ENCODE peak calls at places on chromosomes 11 and 22, in five cellular contexts. F is mesenchymal stem cell, H is H9, Y is mesendoderm, W is neuronal stem cell. R is an unnamed sample.

GRCh38 chr11:44578279-44578678 is 12.8 kb downstream of the CD82 start:
- DNase-seq in F (no peak), W (no peak), Y (no peak), H (no peak), R (no peak)

GRCh38 chr22:17706947-17707346 is 67.3 kb downstream of the BID start:
- DNase-seq in F (no peak), W (no peak), H (no peak), Y (no peak), R (no peak)

GRCh38 chr22:20239063-20239950 is 28.8 kb downstream of the RTN4R start:
- DNase-seq in F (no peak), Y (no peak), W (no peak), H (no peak), R (peak; percentile 17)

GRCh38 chr11:15557831-15558230 is 443.1 kb downstream of the INSC start:
- DNase-seq in Y (no peak), F (no peak), H (no peak), W (no peak), R (no peak)

GRCh38 chr11:94809251-94809650 is 41.1 kb downstream of the AMOTL1 start:
- DNase-seq in W (no peak), Y (peak; percentile 76), F (peak; percentile 89), H (no peak), R (peak; percentile 63)

GRCh38 chr22:32322986-32323385 is 34.7 kb upstream of the RFPL3 start:
- DNase-seq in H (peak; percentile 19), F (no peak), W (no peak), Y (no peak), R (no peak)

GRCh38 chr22:23395476-23396361 is 184.4 kb downstream of the IGLL1 start:
- DNase-seq in W (no peak), Y (no peak), H (no peak), F (no peak), R (no peak)

GRCh38 chr11:68039526-68040086 is 781 bp downstream of the TCIRG1 start:
- DNase-seq in F (no peak), Y (no peak), W (no peak), H (no peak), R (no peak)

GRCh38 chr11:78630561-78631303 is 56.1 kb upstream of the NARS2 start:
- DNase-seq in W (no peak), H (no peak), Y (no peak), F (no peak), R (no peak)

GRCh38 chr11:118929496-118930151 is 3.9 kb upstream of the BCL9L start:
- DNase-seq in H (peak; percentile 93), F (peak; percentile 95), Y (peak; percentile 98), W (peak; percentile 89), R (peak; percentile 77)

GRCh38 chr11:47328449-47329390 is 23.8 kb downstream of the MYBPC3 start:
- DNase-seq in W (no peak), H (no peak), Y (no peak), F (no peak), R (no peak)

GRCh38 chr22:46122511-46122971 is 27.8 kb upstream of the PPARA start:
- DNase-seq in H (peak; percentile 72), W (peak; percentile 65), Y (peak; percentile 51), F (peak; percentile 65), R (peak; percentile 46)

GRCh38 chr11:19080579-19080993 is 20.1 kb upstream of the MRGPRX2 start:
- DNase-seq in W (no peak), H (no peak), Y (no peak), F (peak; percentile 85), R (peak; percentile 26)

GRCh38 chr22:31347251-31348008 is 1.3 kb upstream of the PATZ1 start:
- DNase-seq in Y (peak; percentile 85), F (peak; percentile 89), W (peak; percentile 58), H (peak; percentile 77), R (peak; percentile 62)

GRCh38 chr11:45163956-45164575 is 17.6 kb downstream of the PRDM11 start:
- DNase-seq in F (no peak), W (no peak), H (no peak), Y (no peak), R (peak; percentile 15)

GRCh38 chr22:20989323-20990138 is 7.4 kb downstream of the LZTR1 start:
- DNase-seq in W (no peak), Y (no peak), H (no peak), F (no peak), R (peak; percentile 33)

GRCh38 chr11:11624926-11625325 is 3.1 kb upstream of the GALNT18 start:
- DNase-seq in H (no peak), F (no peak), W (no peak), Y (peak; percentile 75), R (no peak)

GRCh38 chr11:27444801-27445215 is 27.8 kb downstream of the LGR4 start:
- DNase-seq in H (peak; percentile 89), Y (peak; percentile 73), W (peak; percentile 81), F (no peak), R (no peak)

GRCh38 chr11:326842-327580 is 6.4 kb upstream of the IFITM3 start:
- DNase-seq in Y (no peak), H (no peak), W (no peak), F (peak; percentile 51), R (peak; percentile 42)

GRCh38 chr11:74670171-74670570 is 61.1 kb downstream of the CHRDL2 start:
- DNase-seq in F (no peak), W (no peak), Y (no peak), H (no peak), R (no peak)

GRCh38 chr11:1736447-1736992 is 13.9 kb downstream of the IFITM10 start:
- DNase-seq in F (no peak), H (no peak), Y (no peak), W (no peak), R (no peak)

GRCh38 chr11:101176381-101176780 is 46.8 kb upstream of the PGR start:
- DNase-seq in F (no peak), H (no peak), Y (no peak), W (no peak), R (no peak)

GRCh38 chr22:36419177-36419911 is 31.6 kb upstream of the MYH9 start:
- DNase-seq in W (no peak), Y (peak; percentile 61), H (no peak), F (peak; percentile 95), R (peak; percentile 96)

GRCh38 chr11:33040862-33041453 is 1.6 kb downstream of the TCP11L1 start:
- DNase-seq in Y (peak; percentile 64), F (no peak), W (no peak), H (no peak), R (no peak)

GRCh38 chr11:90525962-90526361 is 303.1 kb upstream of the CHORDC1 start:
- DNase-seq in Y (peak; percentile 14), F (no peak), H (no peak), W (no peak), R (no peak)

GRCh38 chr11:36210529-36210928 is 78.7 kb downstream of the COMMD9 start:
- DNase-seq in F (no peak), Y (no peak), W (no peak), H (no peak), R (no peak)

GRCh38 chr11:132111781-132112380 is 741.5 kb downstream of the NTM start:
- DNase-seq in Y (peak; percentile 32), F (peak; percentile 70), H (no peak), W (no peak), R (peak; percentile 92)

GRCh38 chr11:99841885-99842284 is 821.1 kb downstream of the CNTN5 start:
- DNase-seq in H (no peak), F (no peak), Y (no peak), W (no peak), R (no peak)

GRCh38 chr11:126416542-126417090 is 61.1 kb downstream of the ST3GAL4 start:
- DNase-seq in W (peak; percentile 59), F (peak; percentile 81), H (peak; percentile 89), Y (peak; percentile 77), R (peak; percentile 68)

GRCh38 chr11:120219157-120219934 is 8.5 kb downstream of the OAF start:
- DNase-seq in W (no peak), Y (no peak), H (no peak), F (peak; percentile 24), R (no peak)

GRCh38 chr22:50677493-50678217 is 5.0 kb downstream of the SHANK3 start:
- DNase-seq in H (no peak), W (no peak), Y (no peak), F (no peak), R (no peak)

GRCh38 chr11:86548278-86548917 is 124.0 kb downstream of the ME3 start:
- DNase-seq in Y (no peak), H (no peak), W (no peak), F (peak; percentile 28), R (peak; percentile 80)

GRCh38 chr11:77071671-77072605 is 5.2 kb downstream of the CAPN5 start:
- DNase-seq in H (peak; percentile 24), F (peak; percentile 29), Y (peak; percentile 40), W (no peak), R (peak; percentile 37)

GRCh38 chr22:50443202-50443601 is 31.6 kb downstream of the SBF1 start:
- DNase-seq in Y (no peak), W (no peak), H (no peak), F (no peak), R (no peak)

GRCh38 chr11:119854521-119854920 is 125.5 kb upstream of the NECTIN1 start:
- DNase-seq in Y (no peak), F (no peak), W (no peak), H (no peak), R (no peak)

GRCh38 chr11:65541093-65542010 is 16.5 kb downstream of the SCYL1 start:
- DNase-seq in W (no peak), H (no peak), Y (no peak), F (no peak), R (no peak)
- H2BK120ac ChIP-seq in W (peak overlapping the region; percentile 88), H (no peak overlapping the region), Y (no peak overlapping the region), F (peak overlapping the region; percentile 50), R (peak overlapping the region; percentile 61)

DNA sequence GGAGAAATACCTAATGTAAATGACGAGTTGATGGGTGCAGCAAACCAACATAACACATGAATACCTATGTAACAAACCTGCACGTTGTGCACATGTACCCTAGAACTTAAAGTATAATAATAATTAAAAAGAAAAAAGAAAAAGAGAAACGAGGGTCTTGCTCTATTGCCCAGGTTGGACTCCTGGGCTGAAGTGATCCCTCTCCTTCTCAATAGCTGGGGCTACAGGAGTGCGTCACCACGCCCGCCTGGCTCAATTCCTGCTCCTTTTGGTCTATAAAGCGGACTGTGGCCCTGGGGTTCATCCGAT is 521 bp upstream of the PTS start:
- DNase-seq in Y (no peak), F (no peak), W (no peak), H (no peak), R (peak; percentile 71)
- H2BK120ac ChIP-seq in Y (no peak overlapping the region), F (peak overlapping the region; percentile 37), W (no peak overlapping the region), H (no peak overlapping the region), R (peak overlapping the region; percentile 77)

DNA sequence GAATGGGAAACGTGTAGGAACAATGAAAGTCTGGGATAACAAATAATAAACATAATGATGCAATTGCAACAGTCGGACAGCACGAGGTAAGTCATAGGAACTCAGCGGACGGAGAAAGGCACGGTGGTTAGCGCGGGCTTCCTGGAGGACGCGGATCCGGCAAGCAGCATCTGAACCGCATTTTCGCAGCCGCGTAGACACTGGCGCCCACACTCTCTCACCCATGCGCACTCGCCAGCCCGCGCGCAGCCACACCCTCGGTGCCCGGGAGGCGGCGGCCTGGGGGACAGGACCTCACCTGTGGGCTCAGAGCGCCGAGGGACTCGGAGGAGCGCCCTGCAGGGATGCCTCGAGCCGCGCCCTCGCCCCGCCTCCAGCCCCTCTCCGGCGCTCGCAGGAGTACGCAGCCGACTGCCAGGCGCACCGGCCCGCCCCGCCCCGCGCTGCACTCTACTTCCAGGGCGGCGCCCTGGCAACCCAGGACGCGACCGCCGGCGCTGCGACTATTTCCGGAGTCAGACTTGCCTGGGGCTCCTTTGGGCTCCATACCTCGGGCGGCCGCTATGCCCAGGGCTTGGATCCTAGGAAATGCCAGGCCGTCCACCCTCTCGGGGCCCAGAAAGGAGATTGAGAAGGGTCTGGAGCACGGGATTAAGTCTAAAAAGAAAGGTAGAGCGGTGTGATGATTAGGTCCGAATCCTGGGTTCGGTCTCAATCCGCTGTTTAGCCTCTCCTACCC is at the start of gene TTLL1:
- DNase-seq in W (peak; percentile 62), F (peak; percentile 87), H (peak; percentile 95), Y (peak; percentile 94), R (peak; percentile 75)
- H2BK120ac ChIP-seq in W (peak within 1 kb of the TSS; percentile 82), F (no peak within 1 kb of the TSS), H (no peak within 1 kb of the TSS), Y (no peak within 1 kb of the TSS), R (peak within 1 kb of the TSS; percentile 87)

GRCh38 chr11:63916837-63917684 is at the start of gene RCOR2:
- DNase-seq in Y (peak; percentile 95), H (peak; percentile 90), W (peak; percentile 83), F (peak; percentile 85), R (peak; percentile 80)
- H2BK120ac ChIP-seq in Y (peak within 1 kb of the TSS; percentile 95), H (no peak within 1 kb of the TSS), W (peak within 1 kb of the TSS; percentile 98), F (peak within 1 kb of the TSS; percentile 58), R (peak within 1 kb of the TSS; percentile 89)